ENCODE peak calls at places on chromosomes 4 and X, in five cellular contexts. S is RPMI8226, L is NAMALWA, E is mesothelial cell of epicardium, H is mesendoderm. M is an unnamed sample.

GRCh38 chrX:55450259-55450658 is 1.7 kb upstream of the MAGEH1 start:
- DNase-seq in L (peak; percentile 1), S (peak; percentile 14), E (no peak), H (peak; percentile 10), M (no peak)

GRCh38 chr4:186144596-186145569 is 40.4 kb downstream of the FAM149A start:
- DNase-seq in S (no peak), H (peak; percentile 67), E (peak; percentile 76), L (no peak), M (peak; percentile 71)

GRCh38 chr4:104752337-104752736 is 257.6 kb upstream of the CXXC4 start:
- DNase-seq in S (no peak), L (no peak), E (no peak), H (no peak), M (no peak)

GRCh38 chr4:143026459-143027170 is 158.1 kb upstream of the USP38 start:
- DNase-seq in L (no peak), S (no peak), H (no peak), E (no peak), M (no peak)

GRCh38 chr4:43816107-43816506 is 632.5 kb downstream of the KCTD8 start:
- DNase-seq in S (no peak), H (no peak), L (no peak), E (no peak), M (no peak)

GRCh38 chrX:40068048-40068447 is 29.7 kb downstream of the BCOR start:
- DNase-seq in L (peak; percentile 6), S (no peak), H (peak; percentile 79), E (no peak), M (no peak)

GRCh38 chrX:78946178-78946896 is 1.1 kb downstream of the P2RY10 start:
- DNase-seq in E (no peak), L (no peak), S (no peak), H (no peak), M (no peak)

GRCh38 chr4:169033660-169034059 is 23.6 kb upstream of the CBR4 start:
- DNase-seq in H (no peak), E (no peak), L (no peak), S (peak; percentile 13), M (peak; percentile 41)

GRCh38 chrX:37332987-37333658 is 16.0 kb upstream of the PRRG1 start:
- DNase-seq in E (no peak), H (no peak), S (no peak), L (no peak), M (no peak)

GRCh38 chrX:134373736-134374135 is 86.2 kb upstream of the HPRT1 start:
- DNase-seq in S (no peak), E (no peak), H (no peak), L (peak; percentile 19), M (no peak)

GRCh38 chr4:73606465-73606974 is 13.7 kb downstream of the RASSF6 start:
- DNase-seq in E (no peak), S (peak; percentile 64), H (no peak), L (peak; percentile 92), M (no peak)

GRCh38 chr4:26157541-26157940 is 163.3 kb upstream of the RBPJ start:
- DNase-seq in E (no peak), H (no peak), L (no peak), S (no peak), M (no peak)

GRCh38 chrX:15946783-15947550 is 92.4 kb upstream of the AP1S2 start:
- DNase-seq in E (no peak), S (no peak), H (peak; percentile 65), L (no peak), M (no peak)

GRCh38 chrX:118420462-118420861 is 74.6 kb downstream of the WDR44 start:
- DNase-seq in E (no peak), S (peak; percentile 2), L (peak; percentile 1), H (no peak), M (no peak)

GRCh38 chrX:131332331-131332730 is 43.2 kb upstream of the IGSF1 start:
- DNase-seq in H (no peak), L (no peak), E (no peak), S (no peak), M (no peak)